ENCODE peak calls at places on chromosomes 5 and 9, in six cellular contexts. One of them, this sample, is unnamed.

GRCh38 chr5:94690778-94691177 is 72.3 kb downstream of the SLF1 start:
- DNase-seq in activated CD4-positive, CD25-positive, alpha-beta regulatory T cell treated with anti-CD3 and anti-CD28 coated beads, Interleukin-2, amount 50 U/mL, for 72 hours: no peak
- DNase-seq in NCI-H1694 treated with DMSO at 0.1 percent for 48 hours: no peak
- DNase-seq in AG20443: no peak
- DNase-seq in COR-L47: no peak
- DNase-seq in activated CD4-positive, alpha-beta T cell treated with anti-CD3 and anti-CD28 coated beads, Interleukin-2, amount 50 U/mL, for 4 hours: no peak
- DNase-seq in this sample: no peak

GRCh38 chr5:54484219-54484894 is 28.9 kb downstream of the HSPB3 start:
- DNase-seq in activated CD4-positive, CD25-positive, alpha-beta regulatory T cell treated with anti-CD3 and anti-CD28 coated beads, Interleukin-2, amount 50 U/mL, for 72 hours: no peak
- DNase-seq in NCI-H1694 treated with DMSO at 0.1 percent for 48 hours: no peak
- DNase-seq in AG20443: no peak
- DNase-seq in COR-L47: no peak
- DNase-seq in activated CD4-positive, alpha-beta T cell treated with anti-CD3 and anti-CD28 coated beads, Interleukin-2, amount 50 U/mL, for 4 hours: no peak
- DNase-seq in this sample: no peak

GRCh38 chr5:174501461-174502069 is 222.8 kb upstream of the MSX2 start:
- DNase-seq in activated CD4-positive, CD25-positive, alpha-beta regulatory T cell treated with anti-CD3 and anti-CD28 coated beads, Interleukin-2, amount 50 U/mL, for 72 hours: no peak
- DNase-seq in NCI-H1694 treated with DMSO at 0.1 percent for 48 hours: no peak
- DNase-seq in AG20443: no peak
- DNase-seq in COR-L47: no peak
- DNase-seq in activated CD4-positive, alpha-beta T cell treated with anti-CD3 and anti-CD28 coated beads, Interleukin-2, amount 50 U/mL, for 4 hours: no peak
- DNase-seq in this sample: no peak

GRCh38 chr5:177429248-177430045 is 3.0 kb downstream of the GRK6 start:
- DNase-seq in activated CD4-positive, CD25-positive, alpha-beta regulatory T cell treated with anti-CD3 and anti-CD28 coated beads, Interleukin-2, amount 50 U/mL, for 72 hours: peak; percentile 77
- DNase-seq in NCI-H1694 treated with DMSO at 0.1 percent for 48 hours: no peak
- DNase-seq in AG20443: no peak
- DNase-seq in COR-L47: no peak
- DNase-seq in activated CD4-positive, alpha-beta T cell treated with anti-CD3 and anti-CD28 coated beads, Interleukin-2, amount 50 U/mL, for 4 hours: peak; percentile 87
- DNase-seq in this sample: no peak

GRCh38 chr9:93650448-93650847 is 74.1 kb downstream of the PHF2 start:
- DNase-seq in activated CD4-positive, CD25-positive, alpha-beta regulatory T cell treated with anti-CD3 and anti-CD28 coated beads, Interleukin-2, amount 50 U/mL, for 72 hours: peak; percentile 18
- DNase-seq in NCI-H1694 treated with DMSO at 0.1 percent for 48 hours: no peak
- DNase-seq in AG20443: no peak
- DNase-seq in COR-L47: no peak
- DNase-seq in activated CD4-positive, alpha-beta T cell treated with anti-CD3 and anti-CD28 coated beads, Interleukin-2, amount 50 U/mL, for 4 hours: no peak
- DNase-seq in this sample: no peak

GRCh38 chr5:7606840-7607453 is 211.0 kb downstream of the ADCY2 start:
- DNase-seq in activated CD4-positive, CD25-positive, alpha-beta regulatory T cell treated with anti-CD3 and anti-CD28 coated beads, Interleukin-2, amount 50 U/mL, for 72 hours: no peak
- DNase-seq in NCI-H1694 treated with DMSO at 0.1 percent for 48 hours: no peak
- DNase-seq in AG20443: no peak
- DNase-seq in COR-L47: no peak
- DNase-seq in activated CD4-positive, alpha-beta T cell treated with anti-CD3 and anti-CD28 coated beads, Interleukin-2, amount 50 U/mL, for 4 hours: no peak
- DNase-seq in this sample: peak; percentile 22

GRCh38 chr5:21810737-21811316 is 1042.3 kb downstream of the CDH12 start:
- DNase-seq in activated CD4-positive, CD25-positive, alpha-beta regulatory T cell treated with anti-CD3 and anti-CD28 coated beads, Interleukin-2, amount 50 U/mL, for 72 hours: no peak
- DNase-seq in NCI-H1694 treated with DMSO at 0.1 percent for 48 hours: peak; percentile 71
- DNase-seq in AG20443: peak; percentile 10
- DNase-seq in COR-L47: peak; percentile 28
- DNase-seq in activated CD4-positive, alpha-beta T cell treated with anti-CD3 and anti-CD28 coated beads, Interleukin-2, amount 50 U/mL, for 4 hours: no peak
- DNase-seq in this sample: no peak

GRCh38 chr5:127351418-127351817 is 60.8 kb downstream of the MEGF10 start:
- DNase-seq in activated CD4-positive, CD25-positive, alpha-beta regulatory T cell treated with anti-CD3 and anti-CD28 coated beads, Interleukin-2, amount 50 U/mL, for 72 hours: no peak
- DNase-seq in NCI-H1694 treated with DMSO at 0.1 percent for 48 hours: no peak
- DNase-seq in AG20443: no peak
- DNase-seq in COR-L47: no peak
- DNase-seq in activated CD4-positive, alpha-beta T cell treated with anti-CD3 and anti-CD28 coated beads, Interleukin-2, amount 50 U/mL, for 4 hours: no peak
- DNase-seq in this sample: no peak

GRCh38 chr5:83414601-83415000 is 56.9 kb upstream of the VCAN start:
- DNase-seq in activated CD4-positive, CD25-positive, alpha-beta regulatory T cell treated with anti-CD3 and anti-CD28 coated beads, Interleukin-2, amount 50 U/mL, for 72 hours: no peak
- DNase-seq in NCI-H1694 treated with DMSO at 0.1 percent for 48 hours: no peak
- DNase-seq in AG20443: peak; percentile 24
- DNase-seq in COR-L47: no peak
- DNase-seq in activated CD4-positive, alpha-beta T cell treated with anti-CD3 and anti-CD28 coated beads, Interleukin-2, amount 50 U/mL, for 4 hours: no peak
- DNase-seq in this sample: no peak

GRCh38 chr5:17156463-17156862 is 61.0 kb upstream of the BASP1 start:
- DNase-seq in activated CD4-positive, CD25-positive, alpha-beta regulatory T cell treated with anti-CD3 and anti-CD28 coated beads, Interleukin-2, amount 50 U/mL, for 72 hours: no peak
- DNase-seq in NCI-H1694 treated with DMSO at 0.1 percent for 48 hours: no peak
- DNase-seq in AG20443: no peak
- DNase-seq in COR-L47: no peak
- DNase-seq in activated CD4-positive, alpha-beta T cell treated with anti-CD3 and anti-CD28 coated beads, Interleukin-2, amount 50 U/mL, for 4 hours: no peak
- DNase-seq in this sample: no peak

GRCh38 chr9:93413530-93413929 is 38.0 kb upstream of the FAM120A start:
- DNase-seq in activated CD4-positive, CD25-positive, alpha-beta regulatory T cell treated with anti-CD3 and anti-CD28 coated beads, Interleukin-2, amount 50 U/mL, for 72 hours: no peak
- DNase-seq in NCI-H1694 treated with DMSO at 0.1 percent for 48 hours: no peak
- DNase-seq in AG20443: no peak
- DNase-seq in COR-L47: no peak
- DNase-seq in activated CD4-positive, alpha-beta T cell treated with anti-CD3 and anti-CD28 coated beads, Interleukin-2, amount 50 U/mL, for 4 hours: no peak
- DNase-seq in this sample: no peak

GRCh38 chr9:109033941-109034700 is 20.8 kb upstream of the CTNNAL1 start:
- DNase-seq in activated CD4-positive, CD25-positive, alpha-beta regulatory T cell treated with anti-CD3 and anti-CD28 coated beads, Interleukin-2, amount 50 U/mL, for 72 hours: no peak
- DNase-seq in NCI-H1694 treated with DMSO at 0.1 percent for 48 hours: no peak
- DNase-seq in AG20443: no peak
- DNase-seq in COR-L47: no peak
- DNase-seq in activated CD4-positive, alpha-beta T cell treated with anti-CD3 and anti-CD28 coated beads, Interleukin-2, amount 50 U/mL, for 4 hours: no peak
- DNase-seq in this sample: no peak

GRCh38 chr9:99095565-99095964 is 9.3 kb upstream of the TGFBR1 start:
- DNase-seq in activated CD4-positive, CD25-positive, alpha-beta regulatory T cell treated with anti-CD3 and anti-CD28 coated beads, Interleukin-2, amount 50 U/mL, for 72 hours: no peak
- DNase-seq in NCI-H1694 treated with DMSO at 0.1 percent for 48 hours: no peak
- DNase-seq in AG20443: no peak
- DNase-seq in COR-L47: no peak
- DNase-seq in activated CD4-positive, alpha-beta T cell treated with anti-CD3 and anti-CD28 coated beads, Interleukin-2, amount 50 U/mL, for 4 hours: no peak
- DNase-seq in this sample: no peak

This sample was measured in iPS-NIHi11.